ENCODE peak calls at places on chromosomes 6 and 20, in ten cellular contexts. E is heart right ventricle, F is AG10803, K is IMR-90, W is foreskin fibroblast, T is BJ, L is AG04450, V is brain microvascular endothelial cell, O is fibroblast of the aortic adventitia, M is endodermal cell. U is an unnamed sample.

GRCh38 chr6:119541132-119541905 is 191.8 kb upstream of the MAN1A1 start:
- DNase-seq in O (peak), W (peak), T (peak), F (peak), E (no peak), M (no peak), K (peak), L (peak), V (peak), U (peak)

GRCh38 chr6:43717822-43718221 is 30.2 kb upstream of the MRPS18A start:
- DNase-seq in F (no peak), K (no peak), L (no peak), O (peak), T (no peak), W (no peak), M (peak), V (no peak), E (peak), U (no peak)

GRCh38 chr6:134093007-134093573 is 40.7 kb upstream of the SLC2A12 start:
- DNase-seq in L (no peak), F (no peak), K (no peak), O (no peak), V (no peak), W (no peak), M (no peak), E (no peak), T (no peak), U (no peak)

GRCh38 chr20:51396365-51396909 is 146.1 kb downstream of the NFATC2 start:
- DNase-seq in M (no peak), W (no peak), V (no peak), E (no peak), L (no peak), K (no peak), F (no peak), O (no peak), T (no peak), U (no peak)

GRCh38 chr20:1588869-1589460 is 30.8 kb downstream of the SIRPB1 start:
- DNase-seq in L (no peak), M (no peak), W (peak), F (no peak), E (no peak), V (no peak), K (no peak), O (no peak), T (no peak), U (no peak)

GRCh38 chr6:72952808-72953630 is 272.3 kb downstream of the KHDC1L start:
- DNase-seq in L (no peak), O (peak), F (no peak), E (no peak), T (no peak), V (no peak), W (peak), M (no peak), K (peak), U (no peak)

GRCh38 chr20:9442858-9443257 is 71.5 kb upstream of the LAMP5 start:
- DNase-seq in W (no peak), V (no peak), O (no peak), T (no peak), L (no peak), M (no peak), E (no peak), K (peak), F (peak), U (no peak)

GRCh38 chr6:95576218-95576617 is 1.1 kb upstream of the MANEA start:
- DNase-seq in E (no peak), O (peak), W (no peak), T (no peak), V (no peak), F (no peak), L (no peak), K (no peak), M (no peak), U (no peak)

GRCh38 chr6:99148761-99149160 is 200.7 kb downstream of the FAXC start:
- DNase-seq in F (no peak), K (no peak), L (no peak), T (no peak), V (no peak), M (no peak), E (no peak), W (no peak), O (no peak), U (no peak)

GRCh38 chr6:39091163-39091562 is 23.8 kb downstream of the SAYSD1 start:
- DNase-seq in O (no peak), M (no peak), W (no peak), T (no peak), E (no peak), V (no peak), F (no peak), L (no peak), K (no peak), U (no peak)

GRCh38 chr20:63261808-63262528 is 7.7 kb upstream of the NKAIN4 start:
- DNase-seq in W (no peak), V (no peak), L (no peak), M (no peak), O (no peak), F (no peak), E (no peak), K (no peak), T (no peak), U (no peak)

GRCh38 chr6:21748343-21749063 is 155.0 kb downstream of the SOX4 start:
- DNase-seq in L (no peak), K (peak), E (no peak), M (no peak), F (peak), V (peak), T (no peak), O (peak), W (peak), U (no peak)

GRCh38 chr20:32506721-32507120 is 78.4 kb downstream of the NOL4L start:
- DNase-seq in T (no peak), L (no peak), W (no peak), F (no peak), V (no peak), O (no peak), K (no peak), E (no peak), M (peak), U (no peak)

GRCh38 chr20:20547221-20547875 is 165.1 kb downstream of the RALGAPA2 start:
- DNase-seq in M (no peak), V (no peak), L (peak), K (peak), F (peak), O (no peak), W (peak), E (no peak), T (no peak), U (no peak)

GRCh38 chr6:167791036-167791779 is 35.5 kb upstream of the AFDN start:
- DNase-seq in F (no peak), E (no peak), K (no peak), W (no peak), T (no peak), L (no peak), V (no peak), M (no peak), O (no peak), U (no peak)

GRCh38 chr20:10805764-10806163 is 132.0 kb upstream of the JAG1 start:
- DNase-seq in V (no peak), E (no peak), M (no peak), O (peak), T (no peak), F (no peak), K (no peak), W (peak), L (no peak), U (no peak)

GRCh38 chr6:307065-307814 is 15.0 kb downstream of the DUSP22 start:
- DNase-seq in W (no peak), V (no peak), F (no peak), T (no peak), L (no peak), M (peak), O (no peak), K (no peak), E (no peak), U (no peak)

GRCh38 chr6:17179246-17180073 is 77.6 kb downstream of the STMND1 start:
- DNase-seq in L (no peak), W (peak), M (no peak), O (peak), K (peak), V (peak), T (no peak), F (peak), E (no peak), U (no peak)

GRCh38 chr6:4936681-4937041 is 67.2 kb downstream of the RPP40 start:
- DNase-seq in V (peak), W (peak), F (peak), K (peak), M (no peak), E (no peak), T (no peak), L (peak), O (peak), U (no peak)

GRCh38 chr20:57683876-57684275 is 25.9 kb downstream of the PMEPA1 start:
- DNase-seq in M (no peak), K (no peak), O (no peak), V (no peak), E (no peak), F (no peak), W (no peak), T (no peak), L (no peak), U (no peak)

GRCh38 chr20:57682184-57683038 is 27.4 kb downstream of the PMEPA1 start:
- DNase-seq in F (peak), L (no peak), K (no peak), W (peak), O (no peak), E (no peak), T (no peak), M (no peak), V (no peak), U (no peak)

GRCh38 chr20:57686931-57687652 is 22.7 kb downstream of the PMEPA1 start:
- DNase-seq in M (no peak), F (no peak), L (no peak), V (no peak), E (no peak), W (no peak), T (no peak), K (no peak), O (no peak), U (no peak)

GRCh38 chr20:57688295-57688694 is 21.5 kb downstream of the PMEPA1 start:
- DNase-seq in V (no peak), W (no peak), E (no peak), M (no peak), F (no peak), K (no peak), O (no peak), L (no peak), T (no peak), U (no peak)

GRCh38 chr20:57685134-57685851 is 24.5 kb downstream of the PMEPA1 start:
- DNase-seq in L (no peak), T (no peak), W (no peak), K (no peak), E (no peak), F (no peak), V (no peak), O (no peak), M (no peak), U (no peak)
- H3K4me3 ChIP-seq in L (no peak), T (no peak), W (no peak), K (no peak), E (peak), F (no peak), V (no peak), O (no peak), M (no peak), U (no peak)

DNA sequence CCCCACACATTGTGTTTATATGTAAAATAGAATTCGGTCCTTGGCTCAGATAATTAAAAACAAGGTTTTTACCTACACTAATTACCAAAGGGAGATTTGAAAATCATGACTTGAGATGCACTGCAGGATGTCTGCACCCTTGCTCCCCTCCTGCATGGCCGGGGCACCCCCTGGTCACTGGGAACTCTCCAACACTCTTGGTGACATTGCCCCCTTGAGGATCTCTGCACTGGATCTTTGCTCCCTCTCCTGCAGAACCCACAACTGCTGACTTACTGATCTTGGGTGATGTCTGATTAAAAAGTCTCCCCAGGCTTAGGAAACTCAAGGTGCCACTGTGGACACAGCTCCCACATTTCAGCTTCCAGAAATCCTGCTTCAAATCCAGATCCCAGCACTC is 17.1 kb upstream of the CSNK2A1 start:
- DNase-seq in F (no peak), V (no peak), T (no peak), L (no peak), K (no peak), E (no peak), M (peak), W (no peak), O (no peak), U (no peak)
- TF ChIP-seq CTCF in F (no peak), V (peak), T (no peak), L (no peak), K (no peak), E (no peak), M (peak), W (no peak), O (no peak), U (no peak)

GRCh38 chr6:14512246-14512645 is 394.7 kb downstream of the CD83 start:
- DNase-seq in K (no peak), O (no peak), F (no peak), M (no peak), T (no peak), V (no peak), W (no peak), E (no peak), L (no peak), U (no peak)
- H3K4me3 ChIP-seq in K (no peak), O (no peak), F (no peak), M (no peak), T (no peak), V (no peak), W (no peak), E (no peak), L (no peak), U (no peak)

DNA sequence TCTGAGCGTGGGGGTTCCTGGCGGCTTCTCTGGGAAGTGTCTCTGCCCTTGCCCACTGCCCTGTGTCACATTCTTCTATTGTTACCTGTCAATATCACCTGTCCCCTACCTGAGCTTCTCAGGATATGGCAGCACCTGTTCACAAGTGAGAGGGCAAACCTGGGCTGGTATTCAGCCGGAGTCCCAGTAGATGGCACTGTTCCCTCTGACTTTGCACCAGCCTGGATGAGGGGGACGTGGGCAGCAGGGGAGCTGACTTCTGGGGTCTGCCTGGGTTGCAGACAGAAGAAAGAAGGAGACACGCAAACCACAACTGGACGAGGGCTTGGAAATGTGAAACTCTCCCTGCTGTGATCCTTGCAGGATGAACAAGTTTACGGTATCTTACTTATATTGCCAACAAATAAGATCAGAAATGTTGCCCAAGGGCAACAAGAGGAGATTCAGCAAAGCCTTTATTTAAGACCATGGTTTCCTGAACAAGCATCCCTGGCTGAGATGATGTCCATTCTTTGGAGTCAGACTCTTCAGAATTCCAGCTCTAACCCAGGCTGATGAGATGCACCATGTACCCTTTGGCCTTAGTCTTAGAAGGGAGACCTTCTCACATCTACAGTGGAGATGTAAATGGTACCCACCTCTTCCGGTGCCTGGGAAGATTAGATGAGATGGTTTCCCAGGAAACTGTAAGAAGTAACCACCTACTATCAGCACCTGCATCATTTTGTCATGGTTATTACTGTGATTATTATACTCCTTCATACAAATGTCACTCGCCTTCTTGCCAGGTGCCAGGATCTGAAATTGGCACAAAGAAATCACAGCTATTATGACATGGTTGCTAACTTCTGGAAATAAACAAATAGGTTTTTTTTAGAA is 400.0 kb upstream of the CDH4 start:
- DNase-seq in O (no peak), L (no peak), K (no peak), M (peak), W (no peak), V (no peak), F (no peak), E (no peak), T (no peak), U (no peak)
- TF ChIP-seq CTCF in O (no peak), L (peak), K (peak), M (peak), W (peak), V (peak), F (peak), E (no peak), T (no peak), U (peak)

DNA sequence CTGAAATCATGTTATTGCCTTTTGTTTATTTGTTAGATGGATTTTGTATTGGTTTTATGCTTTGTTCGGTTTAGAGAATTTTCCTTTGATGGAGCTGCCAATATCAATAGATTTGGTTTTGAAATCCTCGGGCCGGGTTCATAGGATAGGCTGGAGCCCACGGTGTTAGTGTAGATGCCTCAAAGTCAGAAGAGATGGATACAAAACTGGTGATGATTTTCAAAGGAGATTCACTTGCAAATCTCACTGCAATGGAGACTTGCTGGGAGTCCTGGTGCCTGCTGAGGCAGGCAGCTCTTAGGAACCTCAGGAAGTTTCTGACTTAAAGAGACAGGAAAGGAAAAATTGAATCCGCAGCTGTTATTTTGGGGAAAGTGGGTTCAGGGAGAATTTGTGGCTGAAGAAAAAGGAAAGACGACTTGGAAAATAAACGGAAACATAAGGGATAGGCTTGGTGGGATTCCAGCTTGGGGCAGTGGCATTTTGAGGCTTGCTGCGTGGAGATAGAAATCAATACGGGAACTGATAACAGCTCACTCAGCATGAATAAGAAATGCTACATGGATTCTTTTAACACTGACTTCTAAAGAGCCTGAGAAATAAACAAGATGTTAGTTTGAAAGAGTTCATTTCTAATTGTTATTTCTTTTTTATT is 241.6 kb downstream of the PHACTR1 start:
- DNase-seq in T (no peak), M (peak), V (peak), E (no peak), K (no peak), F (peak), W (peak), L (no peak), O (peak), U (no peak)
- H3K4me3 ChIP-seq in T (peak), M (peak), V (peak), E (peak), K (no peak), F (peak), W (peak), L (peak), O (peak), U (peak)

GRCh38 chr6:85547719-85548118 is 45.9 kb downstream of the SNX14 start:
- DNase-seq in K (no peak), O (no peak), F (no peak), T (no peak), W (no peak), M (no peak), E (no peak), V (no peak), L (no peak), U (no peak)

GRCh38 chr6:85552652-85553051 is 41.0 kb downstream of the SNX14 start:
- DNase-seq in K (no peak), F (no peak), W (no peak), E (no peak), T (no peak), M (no peak), O (no peak), L (no peak), V (no peak), U (no peak)

GRCh38 chr6:85556992-85557668 is 36.5 kb downstream of the SNX14 start:
- DNase-seq in E (no peak), M (no peak), V (no peak), K (no peak), O (no peak), W (no peak), L (no peak), F (no peak), T (no peak), U (no peak)

DNA sequence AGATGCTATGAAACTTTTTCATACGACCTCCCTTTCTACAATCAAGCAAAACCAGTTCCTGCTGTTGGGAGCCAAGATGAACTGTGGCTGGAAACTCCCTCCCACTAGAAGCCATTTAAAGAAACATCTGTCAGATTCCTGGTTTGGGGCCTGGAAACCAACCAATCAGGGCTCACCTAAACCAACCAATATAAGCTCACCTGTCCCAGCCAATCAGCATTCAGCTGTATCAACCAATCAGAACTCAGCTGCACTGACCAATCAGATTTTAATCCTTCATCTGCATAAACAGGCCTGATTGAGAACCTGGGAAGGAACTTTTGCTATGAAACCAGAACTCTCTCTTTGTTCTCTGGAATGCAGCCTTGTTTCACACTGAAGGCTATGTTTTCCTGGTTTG is 42.4 kb downstream of the SNX14 start:
- DNase-seq in V (no peak), L (no peak), K (no peak), F (no peak), E (no peak), O (no peak), W (no peak), T (no peak), M (no peak), U (no peak)
- TF ChIP-seq CTCF in V (no peak), L (no peak), K (no peak), F (no peak), E (no peak), O (no peak), W (no peak), T (no peak), M (no peak), U (no peak)

GRCh38 chr6:1595271-1596087 is 14.2 kb upstream of the FOXC1 start:
- DNase-seq in F (no peak), L (no peak), E (no peak), T (no peak), W (no peak), K (no peak), M (peak), V (no peak), O (no peak), U (no peak)
- H3K4me3 ChIP-seq in F (no peak), L (peak), E (peak), T (no peak), W (peak), K (no peak), M (no peak), V (no peak), O (peak), U (no peak)

GRCh38 chr6:33015798-33016197 is 6.4 kb upstream of the HLA-DOA start:
- DNase-seq in E (no peak), W (no peak), M (no peak), V (no peak), O (no peak), T (no peak), F (no peak), K (no peak), L (no peak), U (no peak)

GRCh38 chr6:33017694-33018353 is 8.4 kb upstream of the HLA-DOA start:
- DNase-seq in V (no peak), F (no peak), T (no peak), W (no peak), E (no peak), O (no peak), L (no peak), K (no peak), M (no peak), U (no peak)

GRCh38 chr6:33013608-33014007 is 4.2 kb upstream of the HLA-DOA start:
- DNase-seq in K (no peak), V (no peak), F (no peak), M (no peak), O (no peak), L (no peak), T (no peak), E (no peak), W (no peak), U (no peak)

GRCh38 chr6:33017024-33017423 is 7.6 kb upstream of the HLA-DOA start:
- DNase-seq in L (no peak), F (no peak), T (no peak), M (no peak), K (no peak), V (no peak), O (no peak), E (no peak), W (no peak), U (no peak)

GRCh38 chr6:33014841-33015634 is 5.6 kb upstream of the HLA-DOA start:
- DNase-seq in K (peak), T (peak), V (peak), O (peak), M (peak), F (peak), W (peak), E (no peak), L (peak), U (peak)
- TF ChIP-seq CTCF in K (peak), T (peak), V (peak), O (peak), M (peak), F (peak), W (peak), E (peak), L (peak), U (peak)

GRCh38 chr20:41047279-41047974 is 18.8 kb downstream of the TOP1 start:
- DNase-seq in M (no peak), V (no peak), K (no peak), T (no peak), W (no peak), F (no peak), O (no peak), E (no peak), L (no peak), U (no peak)
- H3K4me3 ChIP-seq in M (no peak), V (no peak), K (no peak), T (no peak), W (peak), F (no peak), O (no peak), E (no peak), L (peak), U (no peak)

GRCh38 chr6:166772518-166772917 is 145.5 kb upstream of the RPS6KA2 start:
- DNase-seq in L (no peak), O (no peak), V (no peak), M (peak), E (no peak), K (no peak), T (no peak), W (no peak), F (no peak), U (no peak)
- TF ChIP-seq CTCF in L (peak), O (peak), V (peak), M (peak), E (no peak), K (no peak), T (no peak), W (no peak), F (no peak), U (no peak)

U was measured in AG09309.